ENCODE peak calls at places on chromosomes 6 and 20, in five cellular contexts. O is A549, A is vagina, F is thyroid gland, E is ovary. C is an unnamed sample.

GRCh38 chr6:97203343-97203742 is 79.7 kb downstream of the MMS22L start:
- DNase-seq in F (no peak), E (no peak), A (no peak), O (no peak), C (no peak)

GRCh38 chr20:63223121-63223825 is 7.3 kb upstream of the YTHDF1 start:
- DNase-seq in F (peak; percentile 47), E (no peak), O (peak; percentile 48), A (no peak), C (peak; percentile 36)

GRCh38 chr6:45275358-45275757 is 52.8 kb upstream of the RUNX2 start:
- DNase-seq in A (no peak), F (no peak), E (no peak), O (no peak), C (no peak)

GRCh38 chr6:17574871-17575560 is 25.1 kb upstream of the FAM8A1 start:
- DNase-seq in O (no peak), F (no peak), E (no peak), A (no peak), C (no peak)

GRCh38 chr20:34145280-34145819 is 33.3 kb upstream of the EIF2S2 start:
- DNase-seq in O (no peak), F (no peak), E (no peak), A (no peak), C (no peak)

GRCh38 chr6:103036846-103037245 is 1643.3 kb downstream of the GRIK2 start:
- DNase-seq in F (no peak), O (no peak), A (no peak), E (no peak), C (no peak)

GRCh38 chr20:48897298-48898044 is 24.0 kb upstream of the ARFGEF2 start:
- DNase-seq in A (no peak), O (peak; percentile 70), E (no peak), F (no peak), C (no peak)

GRCh38 chr20:47642624-47643023 is 140.9 kb downstream of the NCOA3 start:
- DNase-seq in A (no peak), O (peak; percentile 38), E (no peak), F (no peak), C (no peak)

GRCh38 chr20:3067139-3068009 is 4.0 kb upstream of the OXT start:
- DNase-seq in F (no peak), O (no peak), A (no peak), E (no peak), C (no peak)

GRCh38 chr6:2738373-2738979 is 12.2 kb downstream of the MYLK4 start:
- DNase-seq in O (peak; percentile 31), E (no peak), A (no peak), F (peak; percentile 51), C (peak; percentile 25)
- TF ChIP-seq CTCF in O (peak; percentile 65), E (no peak), A (no peak), F (peak; percentile 68), C (peak; percentile 54)

DNA sequence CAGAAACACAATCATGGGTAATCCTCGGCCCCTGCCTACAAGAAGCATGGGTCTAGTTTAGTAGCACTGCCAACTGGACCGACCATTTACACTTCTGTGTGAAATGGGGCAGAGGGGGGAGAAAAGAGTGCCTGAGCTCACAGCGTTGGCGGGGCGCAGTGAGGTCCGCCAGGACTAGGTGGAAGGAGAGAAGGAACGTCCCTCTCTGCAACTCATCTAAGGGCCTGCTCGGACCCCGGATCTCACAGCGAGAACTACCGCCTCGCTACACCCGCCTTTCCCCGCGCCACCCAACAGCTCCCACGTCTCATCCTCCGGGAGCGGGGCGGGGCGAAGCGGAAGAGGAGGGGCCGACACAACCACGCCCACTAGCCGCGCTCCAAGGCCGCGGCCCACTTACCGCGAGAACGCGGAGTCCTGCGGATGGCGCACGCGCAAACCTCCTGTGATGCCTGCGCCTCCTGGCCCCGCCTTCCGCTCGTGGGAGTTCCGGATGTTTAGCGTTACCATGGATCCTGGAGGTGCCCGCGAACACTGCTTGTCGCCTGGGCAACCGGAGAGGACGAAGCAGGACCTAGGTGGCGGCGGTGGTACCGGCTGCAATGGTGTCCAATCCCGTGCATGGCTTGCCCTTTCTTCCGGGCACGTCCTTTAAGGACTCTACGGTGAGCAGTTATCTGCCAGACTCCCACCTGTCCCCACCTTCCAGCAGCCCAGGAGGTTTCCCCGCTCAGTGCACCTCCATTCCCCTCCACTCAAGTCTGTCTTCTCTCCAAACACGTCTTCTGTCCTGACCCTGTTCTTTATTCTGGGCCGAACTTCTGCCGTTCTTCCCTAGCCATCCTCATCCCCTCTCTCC is at the start of gene EFHC1:
- DNase-seq in E (peak; percentile 100), A (peak; percentile 97), F (peak; percentile 99), O (peak; percentile 78), C (peak; percentile 99)
- TF ChIP-seq POLR2A in E (peak; percentile 79), A (no peak), F (peak; percentile 91), O (peak; percentile 91), C (peak; percentile 57)

DNA sequence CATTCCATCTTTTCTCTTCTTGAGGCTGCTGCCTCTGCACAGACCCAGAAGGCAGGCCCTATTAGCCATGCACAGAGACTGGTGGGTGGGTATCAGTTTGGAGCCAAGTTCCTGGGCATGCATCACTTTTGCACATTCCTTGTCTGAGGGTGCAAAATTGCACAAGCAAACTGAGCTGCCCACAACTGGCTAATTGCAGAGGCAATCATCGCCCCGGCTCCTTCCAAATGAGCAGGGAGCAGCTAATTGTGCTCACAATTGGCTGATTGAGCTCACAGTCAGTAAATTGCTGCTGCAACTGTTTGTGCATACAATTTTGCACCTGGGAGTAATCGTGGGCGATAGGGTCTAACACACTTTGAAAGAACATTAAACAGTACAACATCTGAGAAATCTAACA is 511.4 kb downstream of the DHX35 start:
- DNase-seq in O (no peak), A (no peak), F (no peak), E (no peak), C (no peak)
- H3K9me3 ChIP-seq in O (no peaks in the 10 kb centered on the region), A (no peaks in the 10 kb centered on the region), F (no peaks in the 10 kb centered on the region), E (no peaks in the 10 kb centered on the region), C (no peaks in the 10 kb centered on the region)

GRCh38 chr20:44157061-44157460 is 29.9 kb downstream of the JPH2 start:
- DNase-seq in A (no peak), O (no peak), F (no peak), E (no peak), C (no peak)

GRCh38 chr20:44153636-44154043 is 33.3 kb downstream of the JPH2 start:
- DNase-seq in A (no peak), F (no peak), O (no peak), E (no peak), C (no peak)

GRCh38 chr20:44159125-44159524 is 27.9 kb downstream of the JPH2 start:
- DNase-seq in O (no peak), E (no peak), A (no peak), F (no peak), C (no peak)

GRCh38 chr20:44151621-44152416 is 35.2 kb downstream of the JPH2 start:
- DNase-seq in E (no peak), A (no peak), O (no peak), F (no peak), C (no peak)

GRCh38 chr20:44154521-44155001 is 32.4 kb downstream of the JPH2 start:
- DNase-seq in A (no peak), F (no peak), E (no peak), O (no peak), C (no peak)
- TF ChIP-seq CTCF in A (no peak), F (no peak), E (no peak), O (no peak), C (no peak)

GRCh38 chr6:37819177-37819801 is at the start of gene ZFAND3:
- DNase-seq in O (peak; percentile 82), A (peak; percentile 95), F (peak; percentile 96), E (peak; percentile 98), C (peak; percentile 97)
- TF ChIP-seq POLR2A in O (no peak), A (no peak), F (peak; percentile 54), E (no peak), C (peak; percentile 48)

GRCh38 chr6:36202101-36202500 is 5.6 kb downstream of the BRPF3 start:
- DNase-seq in O (no peak), E (no peak), F (no peak), A (no peak), C (no peak)

GRCh38 chr6:36198986-36199385 is 2.4 kb downstream of the BRPF3 start:
- DNase-seq in E (no peak), F (no peak), O (no peak), A (no peak), C (no peak)

GRCh38 chr6:36201612-36202011 is 5.1 kb downstream of the BRPF3 start:
- DNase-seq in F (no peak), A (no peak), O (no peak), E (no peak), C (no peak)

GRCh38 chr6:36200154-36200891 is 3.8 kb downstream of the BRPF3 start:
- DNase-seq in F (no peak), E (no peak), A (no peak), O (no peak), C (no peak)

DNA sequence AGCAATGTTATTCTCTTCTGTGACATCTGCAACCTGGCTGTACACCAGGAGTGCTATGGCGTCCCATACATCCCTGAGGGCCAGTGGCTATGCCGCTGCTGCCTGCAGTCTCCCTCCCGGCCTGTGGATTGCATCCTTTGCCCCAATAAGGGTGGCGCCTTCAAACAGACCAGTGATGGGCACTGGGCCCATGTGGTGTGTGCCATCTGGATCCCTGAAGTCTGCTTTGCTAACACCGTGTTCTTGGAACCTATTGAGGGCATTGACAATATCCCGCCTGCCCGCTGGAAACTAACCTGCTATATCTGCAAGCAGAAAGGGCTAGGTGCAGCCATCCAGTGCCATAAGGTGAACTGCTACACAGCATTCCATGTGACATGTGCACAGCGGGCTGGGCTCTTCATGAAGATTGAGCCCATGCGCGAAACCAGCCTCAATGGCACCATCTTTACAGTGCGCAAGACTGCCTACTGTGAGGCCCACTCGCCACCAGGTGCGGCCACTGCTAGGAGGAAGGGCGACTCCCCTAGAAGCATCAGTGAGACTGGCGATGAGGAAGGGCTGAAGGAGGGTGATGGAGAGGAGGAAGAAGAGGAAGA is 4.6 kb downstream of the BRPF3 start:
- DNase-seq in O (no peak), F (no peak), E (no peak), A (no peak), C (no peak)
- H3K9me3 ChIP-seq in O (no peaks in the 10 kb centered on the region), F (no peaks in the 10 kb centered on the region), E (no peaks in the 10 kb centered on the region), A (no peaks in the 10 kb centered on the region), C (no peaks in the 10 kb centered on the region)

DNA sequence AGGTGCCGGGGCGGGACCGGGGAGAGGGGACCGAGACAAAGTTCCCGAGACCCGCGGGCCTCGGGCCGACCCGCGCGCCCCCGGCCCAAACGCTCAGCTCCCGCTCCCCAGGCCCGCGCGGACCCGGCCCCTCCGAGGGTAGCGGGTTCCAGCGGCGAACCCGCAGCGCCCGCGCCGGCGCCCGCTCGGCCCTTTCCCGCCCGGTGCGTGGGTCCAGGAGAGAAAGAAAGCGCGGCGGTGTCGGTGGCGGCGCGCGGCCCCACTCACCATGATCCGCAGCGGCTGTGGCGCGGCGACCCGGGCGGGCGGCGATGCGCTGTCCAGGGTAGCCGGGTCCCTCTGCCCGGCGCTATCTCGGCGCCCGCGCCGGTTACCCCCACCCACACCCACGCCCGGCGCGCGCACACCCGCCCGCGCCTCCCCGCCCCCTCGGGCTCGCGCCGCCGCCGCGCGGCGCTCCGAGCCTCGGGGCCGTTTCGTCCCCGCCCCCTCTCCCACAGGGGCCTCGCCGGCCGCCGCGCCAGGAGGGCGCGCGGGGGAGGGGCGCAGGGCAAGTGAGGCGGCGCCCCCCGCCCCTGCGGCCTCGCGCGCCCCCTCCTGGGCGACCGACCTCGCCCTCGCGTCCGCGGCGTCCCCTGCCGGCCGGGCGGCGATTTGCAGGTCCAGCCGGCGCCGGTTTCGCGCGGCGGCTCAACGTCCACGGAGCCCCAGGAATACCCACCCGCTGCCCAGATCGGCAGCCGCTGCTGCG is at the start of gene ELOVL2:
- DNase-seq in E (peak; percentile 42), O (peak; percentile 40), F (peak; percentile 14), A (no peak), C (no peak)
- TF ChIP-seq CTCF in E (no peak), O (peak; percentile 99), F (no peak), A (no peak), C (peak; percentile 15)

GRCh38 chr6:143510991-143511891 is at the start of gene FUCA2:
- DNase-seq in A (peak; percentile 92), F (peak; percentile 93), O (peak; percentile 57), E (peak; percentile 96), C (peak; percentile 94)
- TF ChIP-seq POLR2A in A (no peak), F (peak; percentile 79), O (peak; percentile 39), E (peak; percentile 57), C (peak; percentile 93)